ENCODE peak calls at places on chromosomes 2 and 18, in ten cellular contexts. N is stimulated activated CD4-positive, alpha-beta T cell treated with anti-CD3 and anti-CD28 coated beads, Interleukin-1b, Interleukin-23, amount 100 ng/mL, for 48 hours; C is heart left ventricle; T is dermis microvascular lymphatic vessel endothelial cell; B is nephron progenitor cell; Q is transverse colon; H is neuronal stem cell; U is left colon; L is HEK293T; F is Peyer's patch. E is an unnamed sample.

GRCh38 chr18:60404686-60405085 is 32.1 kb upstream of the MC4R start:
- DNase-seq in H (no peak), T (no peak), C (no peak), Q (no peak), F (no peak), L (no peak), N (no peak), B (no peak), U (no peak), E (no peak)

GRCh38 chr2:111135910-111136297 is 15.2 kb downstream of the BCL2L11 start:
- DNase-seq in H (no peak), U (no peak), C (peak; percentile 46), Q (no peak), B (no peak), F (no peak), T (no peak), L (peak; percentile 40), N (no peak), E (peak; percentile 54)

GRCh38 chr2:203347375-203347774 is 19.2 kb downstream of the ABI2 start:
- DNase-seq in U (no peak), T (no peak), Q (no peak), B (no peak), C (no peak), L (no peak), H (no peak), F (no peak), N (no peak), E (no peak)

GRCh38 chr2:239391286-239392071 is 9.3 kb downstream of the HDAC4 start:
- DNase-seq in T (no peak), L (no peak), U (no peak), F (peak; percentile 18), C (no peak), H (no peak), Q (no peak), N (no peak), B (no peak), E (no peak)

GRCh38 chr2:84297155-84297554 is 161.9 kb downstream of the SUCLG1 start:
- DNase-seq in U (peak; percentile 37), L (no peak), N (no peak), C (no peak), H (no peak), F (peak; percentile 72), B (no peak), T (no peak), Q (peak; percentile 77), E (no peak)

GRCh38 chr18:45617284-45617683 is 2.0 kb downstream of the SLC14A2 start:
- DNase-seq in L (no peak), N (no peak), B (no peak), F (peak; percentile 91), U (peak; percentile 88), H (no peak), Q (peak; percentile 91), T (no peak), C (peak; percentile 84), E (peak; percentile 84)

GRCh38 chr18:5630057-5630765 is 86.4 kb upstream of the EPB41L3 start:
- DNase-seq in C (peak; percentile 68), U (peak; percentile 87), H (peak; percentile 77), Q (peak; percentile 88), B (peak; percentile 90), T (peak; percentile 23), N (peak; percentile 40), L (peak; percentile 79), F (peak; percentile 94), E (peak; percentile 86)

GRCh38 chr2:170973492-170974303 is 44.6 kb downstream of the GORASP2 start:
- DNase-seq in H (peak; percentile 79), T (peak; percentile 67), L (peak; percentile 95), Q (peak; percentile 91), C (peak; percentile 82), N (peak; percentile 86), B (peak; percentile 86), F (peak; percentile 94), U (peak; percentile 93), E (peak; percentile 93)

GRCh38 chr2:3785220-3785889 is 82.0 kb downstream of the DCDC2C start:
- DNase-seq in B (no peak), Q (no peak), H (no peak), T (no peak), C (no peak), N (no peak), U (no peak), F (no peak), L (no peak), E (no peak)

GRCh38 chr2:165114345-165114943 is 89.4 kb downstream of the SCN3A start:
- DNase-seq in F (no peak), T (no peak), B (no peak), C (no peak), H (no peak), U (no peak), N (no peak), Q (no peak), L (no peak), E (no peak)

GRCh38 chr18:57141208-57142129 is 5.4 kb upstream of the BOD1L2 start:
- DNase-seq in B (no peak), U (peak; percentile 83), Q (peak; percentile 85), N (no peak), F (peak; percentile 67), T (no peak), C (no peak), H (no peak), L (no peak), E (no peak)

GRCh38 chr2:237818066-237818473 is 19.5 kb downstream of the RBM44 start:
- DNase-seq in Q (no peak), N (no peak), H (no peak), C (no peak), B (no peak), L (no peak), U (no peak), T (no peak), F (no peak), E (no peak)

GRCh38 chr2:96524482-96525210 is 11.9 kb upstream of the ARID5A start:
- DNase-seq in N (no peak), T (no peak), C (no peak), L (no peak), Q (no peak), U (no peak), H (no peak), F (no peak), B (no peak), E (peak; percentile 19)

GRCh38 chr2:65353927-65354326 is 78.5 kb downstream of the SPRED2 start:
- DNase-seq in Q (peak; percentile 43), U (no peak), F (no peak), C (no peak), H (peak; percentile 24), L (no peak), T (no peak), B (no peak), N (no peak), E (no peak)

GRCh38 chr2:202109737-202110184 is 36.7 kb downstream of the KIAA2012 start:
- DNase-seq in H (no peak), B (no peak), Q (no peak), C (peak; percentile 40), F (no peak), N (no peak), T (no peak), L (peak; percentile 30), U (no peak), E (peak; percentile 36)

GRCh38 chr2:120246546-120247300 is 5.9 kb upstream of the RALB start:
- DNase-seq in H (no peak), N (no peak), C (no peak), U (no peak), T (no peak), L (no peak), B (no peak), Q (no peak), F (peak; percentile 30), E (no peak)

GRCh38 chr2:112869258-112869842 is 32.8 kb upstream of the IL1B start:
- DNase-seq in B (no peak), Q (peak; percentile 96), F (peak; percentile 89), L (peak; percentile 49), T (no peak), H (no peak), C (peak; percentile 86), U (peak; percentile 99), N (no peak), E (peak; percentile 83)

GRCh38 chr2:181955010-181955409 is 30.6 kb upstream of the PPP1R1C start:
- DNase-seq in Q (no peak), F (no peak), H (no peak), N (no peak), U (no peak), T (peak; percentile 29), B (no peak), L (no peak), C (no peak), E (no peak)

GRCh38 chr2:53609561-53609960 is 158.0 kb upstream of the CHAC2 start:
- DNase-seq in U (no peak), T (no peak), C (no peak), F (no peak), Q (no peak), H (no peak), L (no peak), B (no peak), N (no peak), E (no peak)

GRCh38 chr2:185978634-185979405 is 240.2 kb downstream of the FSIP2 start:
- DNase-seq in Q (no peak), L (no peak), H (no peak), F (no peak), C (no peak), B (no peak), N (no peak), T (no peak), U (no peak), E (no peak)

GRCh38 chr2:238947920-238948710 is 100.2 kb downstream of the TWIST2 start:
- DNase-seq in T (no peak), L (no peak), F (peak; percentile 43), H (no peak), U (peak; percentile 23), B (no peak), N (no peak), C (peak; percentile 50), Q (no peak), E (peak; percentile 79)

GRCh38 chr2:184756161-184756560 is 157.8 kb downstream of the ZNF804A start:
- DNase-seq in H (no peak), L (no peak), T (no peak), F (no peak), Q (no peak), U (no peak), C (no peak), N (no peak), B (no peak), E (no peak)

GRCh38 chr2:235116885-235117492 is 165.2 kb downstream of the SH3BP4 start:
- DNase-seq in B (no peak), N (no peak), C (no peak), L (no peak), H (peak; percentile 27), U (no peak), Q (no peak), T (peak; percentile 25), F (no peak), E (no peak)

GRCh38 chr2:239378918-239379640 is 21.7 kb downstream of the HDAC4 start:
- DNase-seq in T (no peak), N (no peak), Q (no peak), H (no peak), U (no peak), F (peak; percentile 37), L (no peak), C (peak; percentile 28), B (no peak), E (no peak)

GRCh38 chr2:113200736-113201490 is 27.1 kb downstream of the PSD4 start:
- DNase-seq in H (no peak), B (no peak), C (no peak), Q (no peak), F (peak; percentile 49), L (no peak), T (no peak), U (no peak), N (no peak), E (no peak)

GRCh38 chr2:73292906-73293533 is 328 bp downstream of the EGR4 start:
- DNase-seq in H (no peak), T (no peak), C (no peak), N (peak; percentile 7), B (peak; percentile 23), Q (no peak), F (no peak), L (no peak), U (peak; percentile 7), E (no peak)

GRCh38 chr2:239532859-239533258 is 132.0 kb upstream of the HDAC4 start:
- DNase-seq in N (no peak), F (peak; percentile 25), B (no peak), T (no peak), L (no peak), Q (no peak), C (no peak), H (no peak), U (no peak), E (no peak)

GRCh38 chr18:77376043-77376732 is 126.5 kb downstream of the GALR1 start:
- DNase-seq in L (no peak), C (no peak), B (no peak), Q (no peak), F (no peak), H (no peak), N (no peak), T (no peak), U (peak; percentile 35), E (no peak)